ENCODE peak calls at places on chromosome 1, in nine cellular contexts. P is islet precursor cell; T is aorta; A is stimulated activated CD8-positive, alpha-beta memory T cell treated with anti-CD3 and anti-CD28 coated beads, Interleukin-15, amount 100 ng/mL, for 4 hours; X is mucosa of descending colon; Y is NT2/D1; C is GM12892; S is T-helper 9 cell; N is RKO. E is an unnamed sample.

GRCh38 chr1:172902861-172903381 is 147.8 kb downstream of the TNFSF18 start:
- DNase-seq in P (no peak), T (no peak), A (no peak), X (no peak), Y (no peak), C (no peak), S (no peak), N (peak), E (no peak)

GRCh38 chr1:182143825-182144661 is 82.5 kb upstream of the ZNF648 start:
- DNase-seq in P (peak), T (peak), A (no peak), X (peak), Y (peak), C (no peak), S (no peak), N (no peak), E (no peak)

GRCh38 chr1:37727186-37727585 is 34.9 kb downstream of the CDCA8 start:
- DNase-seq in P (peak), T (no peak), A (no peak), X (no peak), Y (no peak), C (no peak), S (no peak), N (no peak), E (no peak)

GRCh38 chr1:92118826-92119225 is 38.7 kb downstream of the BTBD8 start:
- DNase-seq in P (no peak), T (no peak), A (no peak), X (no peak), Y (no peak), C (no peak), S (no peak), N (peak), E (no peak)

GRCh38 chr1:10537082-10537766 is 62.5 kb downstream of the PEX14 start:
- DNase-seq in P (no peak), T (no peak), A (no peak), X (no peak), Y (no peak), C (no peak), S (no peak), N (no peak), E (no peak)

GRCh38 chr1:205715628-205716027 is 34.4 kb downstream of the NUCKS1 start:
- DNase-seq in P (no peak), T (no peak), A (no peak), X (no peak), Y (no peak), C (no peak), S (no peak), N (no peak), E (no peak)

GRCh38 chr1:25210728-25211127 is 21.6 kb downstream of the SYF2 start:
- DNase-seq in P (peak), T (no peak), A (no peak), X (no peak), Y (no peak), C (no peak), S (no peak), N (no peak), E (no peak)

GRCh38 chr1:19825298-19825697 is 10.2 kb upstream of the RNF186 start:
- DNase-seq in P (peak), T (no peak), A (no peak), X (peak), Y (no peak), C (no peak), S (no peak), N (no peak), E (no peak)

GRCh38 chr1:43711524-43712386 is 4.4 kb downstream of the ST3GAL3 start:
- DNase-seq in P (no peak), T (no peak), A (no peak), X (no peak), Y (no peak), C (no peak), S (no peak), N (peak), E (no peak)

GRCh38 chr1:38375035-38375434 is 328.4 kb upstream of the POU3F1 start:
- DNase-seq in P (no peak), T (no peak), A (no peak), X (no peak), Y (no peak), C (no peak), S (no peak), N (no peak), E (no peak)

GRCh38 chr1:223819730-223820514 is 25.8 kb downstream of the TP53BP2 start:
- DNase-seq in P (no peak), T (no peak), A (no peak), X (no peak), Y (no peak), C (no peak), S (no peak), N (no peak), E (no peak)

GRCh38 chr1:21317035-21317689 is 26.9 kb upstream of the ECE1 start:
- DNase-seq in P (no peak), T (peak), A (no peak), X (peak), Y (no peak), C (no peak), S (no peak), N (no peak), E (no peak)